ENCODE peak calls at places on chromosomes 16 and 17, in five cellular contexts. One of them, this sample, is unnamed.

GRCh38 chr17:2011421-2012371 is 13.4 kb downstream of the RTN4RL1 start:
- DNase-seq in left ventricle myocardium inferior: no peak
- DNase-seq in MM.1S: no peak
- DNase-seq in BJ: no peak
- DNase-seq in retinal pigment epithelial cell: no peak
- DNase-seq in this sample: no peak

GRCh38 chr16:27232061-27232841 is 28.9 kb downstream of the KDM8 start:
- DNase-seq in MM.1S: peak; percentile 88
- DNase-seq in retinal pigment epithelial cell: no peak
- DNase-seq in left ventricle myocardium inferior: no peak
- DNase-seq in BJ: no peak
- DNase-seq in this sample: no peak

GRCh38 chr17:65914784-65915342 is 277.1 kb downstream of the CEP112 start:
- DNase-seq in MM.1S: peak; percentile 63
- DNase-seq in BJ: no peak
- DNase-seq in retinal pigment epithelial cell: no peak
- DNase-seq in left ventricle myocardium inferior: no peak
- DNase-seq in this sample: no peak

GRCh38 chr17:18225562-18226283 is at the start of gene LLGL1:
- DNase-seq in MM.1S: no peak
- DNase-seq in retinal pigment epithelial cell: no peak
- DNase-seq in left ventricle myocardium inferior: no peak
- DNase-seq in BJ: no peak
- DNase-seq in this sample: no peak

GRCh38 chr16:14354561-14355351 is 275.3 kb downstream of the PARN start:
- DNase-seq in left ventricle myocardium inferior: no peak
- DNase-seq in retinal pigment epithelial cell: no peak
- DNase-seq in BJ: no peak
- DNase-seq in MM.1S: peak; percentile 90
- DNase-seq in this sample: no peak

GRCh38 chr17:40287159-40287493 is 553 bp upstream of the CDC6 start:
- DNase-seq in MM.1S: no peak
- DNase-seq in retinal pigment epithelial cell: no peak
- DNase-seq in BJ: no peak
- DNase-seq in left ventricle myocardium inferior: no peak
- DNase-seq in this sample: no peak

GRCh38 chr16:56872863-56873391 is 7.9 kb downstream of the SLC12A3 start:
- DNase-seq in left ventricle myocardium inferior: peak; percentile 26
- DNase-seq in MM.1S: no peak
- DNase-seq in retinal pigment epithelial cell: no peak
- DNase-seq in BJ: no peak
- DNase-seq in this sample: no peak

GRCh38 chr16:19583665-19584300 is 28.3 kb downstream of the VPS35L start:
- DNase-seq in left ventricle myocardium inferior: no peak
- DNase-seq in BJ: no peak
- DNase-seq in MM.1S: peak; percentile 39
- DNase-seq in retinal pigment epithelial cell: no peak
- DNase-seq in this sample: no peak

GRCh38 chr16:19137201-19137601 is 23.4 kb downstream of the ITPRIPL2 start:
- DNase-seq in left ventricle myocardium inferior: no peak
- DNase-seq in MM.1S: no peak
- DNase-seq in retinal pigment epithelial cell: no peak
- DNase-seq in BJ: no peak
- DNase-seq in this sample: no peak

GRCh38 chr17:3935140-3935542 is 18.9 kb upstream of the P2RX1 start:
- DNase-seq in MM.1S: no peak
- DNase-seq in BJ: no peak
- DNase-seq in retinal pigment epithelial cell: no peak
- DNase-seq in left ventricle myocardium inferior: peak; percentile 68
- DNase-seq in this sample: no peak

GRCh38 chr17:64147110-64148016 is 17.4 kb upstream of the ERN1 start:
- DNase-seq in retinal pigment epithelial cell: no peak
- DNase-seq in BJ: no peak
- DNase-seq in left ventricle myocardium inferior: no peak
- DNase-seq in MM.1S: peak; percentile 31
- DNase-seq in this sample: no peak

GRCh38 chr16:60645541-60645940 is 1390.7 kb downstream of the CDH8 start:
- DNase-seq in retinal pigment epithelial cell: no peak
- DNase-seq in MM.1S: no peak
- DNase-seq in left ventricle myocardium inferior: no peak
- DNase-seq in BJ: no peak
- DNase-seq in this sample: no peak

GRCh38 chr16:76963614-76964315 is 227.2 kb upstream of the MON1B start:
- DNase-seq in retinal pigment epithelial cell: no peak
- DNase-seq in BJ: no peak
- DNase-seq in left ventricle myocardium inferior: no peak
- DNase-seq in MM.1S: peak; percentile 80
- DNase-seq in this sample: no peak

GRCh38 chr17:81176656-81177055 is 10.6 kb upstream of the AATK start:
- DNase-seq in BJ: no peak
- DNase-seq in left ventricle myocardium inferior: no peak
- DNase-seq in retinal pigment epithelial cell: no peak
- DNase-seq in MM.1S: no peak
- DNase-seq in this sample: no peak

GRCh38 chr16:50711862-50712567 is 18.6 kb downstream of the NOD2 start:
- DNase-seq in BJ: no peak
- DNase-seq in left ventricle myocardium inferior: peak; percentile 59
- DNase-seq in MM.1S: no peak
- DNase-seq in retinal pigment epithelial cell: no peak
- DNase-seq in this sample: no peak

GRCh38 chr17:44108440-44109311 is 14.8 kb downstream of the HDAC5 start:
- DNase-seq in BJ: peak; percentile 93
- DNase-seq in MM.1S: no peak
- DNase-seq in retinal pigment epithelial cell: peak; percentile 69
- DNase-seq in left ventricle myocardium inferior: peak; percentile 85
- DNase-seq in this sample: peak; percentile 89

GRCh38 chr16:65214196-65214595 is 92.3 kb upstream of the CDH11 start:
- DNase-seq in MM.1S: no peak
- DNase-seq in left ventricle myocardium inferior: no peak
- DNase-seq in retinal pigment epithelial cell: no peak
- DNase-seq in BJ: no peak
- DNase-seq in this sample: peak; percentile 11

GRCh38 chr17:49748791-49749190 is 15.1 kb downstream of the FAM117A start:
- DNase-seq in retinal pigment epithelial cell: no peak
- DNase-seq in BJ: no peak
- DNase-seq in MM.1S: peak; percentile 93
- DNase-seq in left ventricle myocardium inferior: no peak
- DNase-seq in this sample: no peak

GRCh38 chr17:80187493-80187892 is 17.7 kb downstream of the CARD14 start:
- DNase-seq in retinal pigment epithelial cell: no peak
- DNase-seq in BJ: no peak
- DNase-seq in left ventricle myocardium inferior: peak; percentile 66
- DNase-seq in MM.1S: no peak
- DNase-seq in this sample: peak; percentile 1

GRCh38 chr16:154223-155030 is 2.0 kb downstream of the HBZ start:
- DNase-seq in retinal pigment epithelial cell: no peak
- DNase-seq in left ventricle myocardium inferior: no peak
- DNase-seq in BJ: no peak
- DNase-seq in MM.1S: no peak
- DNase-seq in this sample: no peak

GRCh38 chr16:48321307-48322036 is 63.7 kb downstream of the SIAH1 start:
- DNase-seq in MM.1S: no peak
- DNase-seq in BJ: no peak
- DNase-seq in left ventricle myocardium inferior: no peak
- DNase-seq in retinal pigment epithelial cell: no peak
- DNase-seq in this sample: no peak

GRCh38 chr16:9185396-9185795 is 94.0 kb downstream of the HAPSTR1 start:
- DNase-seq in MM.1S: no peak
- DNase-seq in retinal pigment epithelial cell: no peak
- DNase-seq in left ventricle myocardium inferior: no peak
- DNase-seq in BJ: no peak
- DNase-seq in this sample: no peak

GRCh38 chr16:3999479-3999868 is 116.8 kb downstream of the ADCY9 start:
- DNase-seq in left ventricle myocardium inferior: peak; percentile 60
- DNase-seq in MM.1S: no peak
- DNase-seq in retinal pigment epithelial cell: peak; percentile 86
- DNase-seq in BJ: peak; percentile 31
- DNase-seq in this sample: no peak

DNA sequence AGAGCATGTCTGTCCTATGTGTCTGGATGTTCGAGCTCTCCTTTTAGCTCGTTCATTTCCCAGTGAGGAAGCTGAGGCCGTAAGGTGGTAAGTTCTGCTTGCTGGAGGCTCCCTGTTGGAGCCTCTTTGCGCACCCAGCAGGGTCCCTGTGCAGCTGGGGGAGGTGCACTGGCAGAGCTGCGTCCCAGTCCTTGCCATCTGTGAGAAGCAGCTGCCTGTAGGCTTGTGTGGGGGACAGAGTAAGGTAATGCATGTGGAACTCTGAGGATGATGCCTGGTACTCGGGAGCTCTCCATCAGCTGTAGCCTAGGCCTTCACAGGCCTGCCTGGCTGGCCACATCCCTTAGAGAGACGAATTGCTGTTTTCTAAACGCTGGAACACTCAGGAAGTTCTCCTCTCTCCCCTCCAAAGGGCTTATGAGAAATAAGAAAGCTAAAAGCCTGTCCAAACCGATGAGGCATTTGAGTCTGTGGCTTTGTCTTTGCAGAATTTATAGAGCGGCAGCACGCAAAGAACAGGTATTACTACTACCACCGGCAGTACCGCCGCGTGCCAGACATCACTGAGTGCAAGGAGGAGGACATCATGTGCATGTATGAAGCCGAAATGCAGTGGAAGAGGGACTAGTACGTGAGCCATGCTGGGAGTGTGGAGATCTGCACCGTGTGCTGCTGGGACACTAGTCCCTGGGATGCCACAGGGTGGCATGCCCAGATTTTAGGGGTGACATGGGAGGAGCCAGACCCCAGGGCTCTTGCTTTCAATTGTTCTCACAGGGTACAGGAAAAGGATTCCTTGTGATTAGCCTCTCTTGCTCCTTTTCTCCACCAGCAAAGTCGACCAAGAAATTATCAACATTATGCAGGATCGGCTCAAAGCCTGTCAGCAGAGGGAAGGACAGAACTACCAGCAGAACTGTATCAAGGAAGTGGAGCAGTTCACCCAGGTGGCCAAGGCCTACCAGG is 1.6 kb downstream of the NDUFB10 start:
- DNase-seq in left ventricle myocardium inferior: no peak
- DNase-seq in BJ: no peak
- DNase-seq in MM.1S: no peak
- DNase-seq in retinal pigment epithelial cell: no peak
- DNase-seq in this sample: no peak
- H3K4me3 ChIP-seq in left ventricle myocardium inferior: peak overlapping the region; percentile 97
- H3K4me3 ChIP-seq in BJ: peak overlapping the region; percentile 94
- H3K4me3 ChIP-seq in MM.1S: peak overlapping the region; percentile 88
- H3K4me3 ChIP-seq in retinal pigment epithelial cell: peak overlapping the region; percentile 85
- H3K4me3 ChIP-seq in this sample: peak overlapping the region; percentile 81

DNA sequence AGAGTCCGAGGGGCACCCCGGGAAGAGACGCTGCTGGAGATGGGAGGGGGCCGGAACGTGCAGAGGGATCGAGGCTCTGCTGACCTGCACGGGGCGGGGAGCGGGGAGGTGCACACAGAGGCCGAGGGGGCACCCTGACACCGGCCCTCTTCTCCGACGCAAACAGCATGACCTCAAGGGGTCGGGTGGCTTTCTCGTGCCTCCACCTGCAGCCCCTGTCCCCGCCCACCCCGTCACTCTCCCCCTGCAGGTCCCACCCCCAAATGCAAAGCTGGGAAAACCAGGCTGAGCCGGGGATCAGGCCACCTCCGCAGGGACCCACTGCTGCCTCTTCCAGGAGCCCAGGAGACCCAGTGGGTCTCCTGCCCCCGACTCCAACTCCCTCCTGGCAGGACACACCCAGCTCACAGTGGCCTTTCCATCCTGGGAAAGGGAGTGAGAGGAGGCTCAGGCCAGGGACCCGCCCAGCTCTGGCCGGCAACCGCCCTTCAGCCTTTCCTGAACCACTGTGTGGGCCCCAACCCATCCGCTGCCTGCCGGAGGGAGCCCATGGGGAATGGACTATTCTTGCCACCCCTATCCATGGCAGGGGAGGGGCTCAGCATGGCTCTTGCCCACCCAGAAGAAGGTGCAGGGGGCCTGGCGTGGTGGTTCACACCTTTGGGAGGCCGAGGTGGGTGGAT is 38.7 kb downstream of the CTU2 start:
- DNase-seq in BJ: no peak
- DNase-seq in MM.1S: no peak
- DNase-seq in left ventricle myocardium inferior: peak; percentile 36
- DNase-seq in retinal pigment epithelial cell: no peak
- DNase-seq in this sample: no peak
- H3K4me3 ChIP-seq in BJ: no peak overlapping the region
- H3K4me3 ChIP-seq in MM.1S: no peak overlapping the region
- H3K4me3 ChIP-seq in left ventricle myocardium inferior: no peak overlapping the region
- H3K4me3 ChIP-seq in retinal pigment epithelial cell: no peak overlapping the region
- H3K4me3 ChIP-seq in this sample: no peak overlapping the region

DNA sequence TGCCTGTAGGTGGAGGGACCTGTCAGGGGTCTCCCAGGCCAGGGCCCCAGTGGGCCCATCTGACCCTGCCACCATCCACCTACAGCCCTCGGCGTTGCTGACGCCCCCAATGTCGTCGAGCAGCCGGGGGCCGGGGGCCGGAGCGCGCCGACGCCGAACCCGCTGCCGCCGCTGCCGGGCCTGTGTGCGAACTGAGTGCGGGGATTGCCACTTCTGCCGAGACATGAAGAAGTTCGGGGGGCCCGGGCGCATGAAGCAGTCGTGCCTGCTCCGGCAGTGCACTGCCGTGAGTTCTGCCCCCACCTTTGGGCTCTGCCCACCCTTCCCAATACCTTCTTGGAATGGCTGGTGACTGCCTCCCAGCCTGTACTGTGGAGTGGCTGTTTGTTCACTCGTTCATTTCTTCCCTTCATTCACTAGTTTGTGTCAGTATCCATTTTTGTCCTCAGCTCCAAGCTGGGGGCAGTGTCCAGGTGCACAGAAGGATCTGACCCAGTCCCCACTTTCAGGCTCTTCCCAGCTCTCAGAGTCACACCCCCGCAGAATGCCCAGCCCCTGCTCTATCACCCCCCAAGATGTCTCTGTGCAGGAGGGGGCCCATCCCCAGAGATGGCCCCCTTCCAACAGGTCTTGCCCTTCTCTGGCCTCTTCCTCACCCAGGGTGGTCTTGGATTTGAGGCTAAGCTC is 2.4 kb downstream of the FBXL19 start:
- DNase-seq in MM.1S: no peak
- DNase-seq in retinal pigment epithelial cell: no peak
- DNase-seq in left ventricle myocardium inferior: no peak
- DNase-seq in BJ: no peak
- DNase-seq in this sample: no peak
- H3K4me3 ChIP-seq in MM.1S: no peak overlapping the region
- H3K4me3 ChIP-seq in retinal pigment epithelial cell: no peak overlapping the region
- H3K4me3 ChIP-seq in left ventricle myocardium inferior: no peak overlapping the region
- H3K4me3 ChIP-seq in BJ: no peak overlapping the region
- H3K4me3 ChIP-seq in this sample: no peak overlapping the region

DNA sequence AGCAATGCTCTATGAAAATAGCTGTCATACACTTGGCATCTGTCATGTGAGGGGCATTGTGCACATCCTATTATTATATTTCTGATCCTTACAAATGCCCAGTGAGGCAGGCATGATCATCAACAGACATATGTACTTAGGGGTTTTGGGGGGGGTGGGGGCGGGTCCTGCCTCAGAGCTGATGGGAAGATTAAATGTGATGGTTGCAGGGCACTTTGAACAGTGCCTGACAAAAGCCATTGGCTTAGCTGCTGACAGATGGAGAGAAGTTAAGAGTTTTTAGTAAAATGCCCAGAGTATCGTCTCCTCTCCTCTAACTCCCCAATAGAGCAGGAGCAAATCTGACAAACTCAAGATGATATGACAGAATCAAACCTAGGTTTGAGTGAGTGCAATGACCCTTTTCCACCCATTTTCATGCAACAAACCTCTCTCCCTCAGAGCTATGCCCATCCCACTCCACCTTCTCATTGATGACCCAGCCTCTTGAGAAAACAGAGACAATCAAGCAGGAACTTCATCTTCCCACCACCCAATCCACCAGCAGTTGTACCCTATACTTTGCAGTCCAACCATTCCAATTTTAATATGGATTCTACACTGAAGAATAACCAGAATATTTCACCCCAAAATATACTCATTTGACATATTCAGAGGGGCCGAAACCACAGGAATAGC is 4.8 kb downstream of the KLHL11 start:
- DNase-seq in left ventricle myocardium inferior: no peak
- DNase-seq in BJ: no peak
- DNase-seq in retinal pigment epithelial cell: no peak
- DNase-seq in MM.1S: no peak
- DNase-seq in this sample: no peak
- H3K4me3 ChIP-seq in left ventricle myocardium inferior: no peak overlapping the region
- H3K4me3 ChIP-seq in BJ: no peak overlapping the region
- H3K4me3 ChIP-seq in retinal pigment epithelial cell: no peak overlapping the region
- H3K4me3 ChIP-seq in MM.1S: no peak overlapping the region
- H3K4me3 ChIP-seq in this sample: no peak overlapping the region